ENCODE peak calls at places on chromosomes 11 and 22, in four cellular contexts. X is GM12878, R is WTC11, L is K562. D is an unnamed sample.

GRCh38 chr22:37365950-37366349 is 61.3 kb downstream of the ELFN2 start:
- DNase-seq in X (no peak), R (no peak), L (no peak), D (no peak)

GRCh38 chr11:18135308-18135707 is 2.9 kb downstream of the MRGPRX3 start:
- DNase-seq in X (no peak), R (no peak), L (no peak), D (no peak)

GRCh38 chr22:37189011-37189466 is 992 bp upstream of the C1QTNF6 start:
- DNase-seq in X (no peak), R (no peak), L (no peak), D (no peak)

GRCh38 chr11:16924826-16925494 is 89.3 kb downstream of the PLEKHA7 start:
- DNase-seq in X (no peak), R (peak), L (no peak), D (no peak)

GRCh38 chr11:102680945-102681344 is 24.6 kb downstream of the MMP27 start:
- DNase-seq in X (no peak), R (no peak), L (no peak), D (no peak)

GRCh38 chr22:49768961-49769690 is 58.5 kb downstream of the BRD1 start:
- DNase-seq in X (no peak), R (peak), L (no peak), D (no peak)

GRCh38 chr11:12643029-12643428 is 31.2 kb upstream of the TEAD1 start:
- DNase-seq in X (no peak), R (no peak), L (no peak), D (no peak)

GRCh38 chr11:3221408-3222002 is 2.9 kb upstream of the MRGPRG start:
- DNase-seq in X (no peak), R (peak), L (no peak), D (no peak)

GRCh38 chr22:50011447-50012200 is 941 bp downstream of the IL17REL start:
- DNase-seq in X (no peak), R (no peak), L (no peak), D (no peak)

GRCh38 chr11:78796956-78797355 is 222.3 kb upstream of the NARS2 start:
- DNase-seq in X (no peak), R (no peak), L (no peak), D (no peak)

GRCh38 chr11:120563698-120564572 is 52.4 kb downstream of the GRIK4 start:
- DNase-seq in X (no peak), R (peak), L (no peak), D (no peak)

GRCh38 chr11:46159694-46160093 is 38.4 kb upstream of the PHF21A start:
- DNase-seq in X (no peak), R (no peak), L (no peak), D (no peak)

GRCh38 chr11:26704249-26704648 is 17.6 kb downstream of the SLC5A12 start:
- DNase-seq in X (no peak), R (no peak), L (no peak), D (no peak)

GRCh38 chr22:36331306-36331911 is 56.4 kb downstream of the MYH9 start:
- DNase-seq in X (peak), R (peak), L (peak), D (peak)

GRCh38 chr22:29308148-29308790 is 1.8 kb downstream of the GAS2L1 start:
- DNase-seq in X (no peak), R (no peak), L (no peak), D (peak)

GRCh38 chr22:47515384-47516125 is 753.1 kb downstream of the TBC1D22A start:
- DNase-seq in X (no peak), R (no peak), L (no peak), D (no peak)

GRCh38 chr22:41998361-41999261 is at the start of gene WBP2NL:
- DNase-seq in X (peak), R (no peak), L (peak), D (no peak)

GRCh38 chr11:103420593-103420992 is 311.4 kb downstream of the DYNC2H1 start:
- DNase-seq in X (no peak), R (no peak), L (no peak), D (no peak)

GRCh38 chr11:62601114-62601363 is 626 bp downstream of the MTA2 start:
- DNase-seq in X (no peak), R (no peak), L (peak), D (no peak)

GRCh38 chr22:44473166-44473565 is 24.9 kb downstream of the RTL6 start:
- DNase-seq in X (no peak), R (no peak), L (no peak), D (no peak)

DNA sequence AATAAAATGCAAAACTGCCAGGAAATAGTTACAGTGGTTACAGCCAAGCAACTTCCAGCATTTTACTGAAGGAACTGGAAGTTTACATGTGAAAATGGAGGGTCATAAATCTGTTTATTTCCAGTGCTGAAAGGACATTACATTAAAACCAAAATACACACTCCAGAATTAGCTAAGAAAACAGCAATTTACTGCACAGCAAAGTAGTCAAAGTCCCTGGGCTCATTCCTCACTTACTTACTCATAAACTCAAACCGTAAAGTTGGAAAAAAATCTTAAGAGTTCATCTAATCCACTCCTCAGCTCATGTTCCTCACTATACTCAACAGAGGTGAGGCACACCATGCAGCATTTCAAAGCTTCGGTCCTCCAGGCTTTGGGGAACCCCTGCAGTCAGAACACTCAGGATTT is 17.4 kb downstream of the CTSC start:
- DNase-seq in X (no peak), R (no peak), L (no peak), D (no peak)
- TF ChIP-seq CREB1 in X (no peak), R (no peak), L (no peak), D (no peak)

GRCh38 chr11:15123849-15124248 is 9.1 kb downstream of the INSC start:
- DNase-seq in X (no peak), R (no peak), L (no peak), D (no peak)
- TF ChIP-seq ATF3 in X (no peak), R (no peak), L (no peak), D (no peak)

DNA sequence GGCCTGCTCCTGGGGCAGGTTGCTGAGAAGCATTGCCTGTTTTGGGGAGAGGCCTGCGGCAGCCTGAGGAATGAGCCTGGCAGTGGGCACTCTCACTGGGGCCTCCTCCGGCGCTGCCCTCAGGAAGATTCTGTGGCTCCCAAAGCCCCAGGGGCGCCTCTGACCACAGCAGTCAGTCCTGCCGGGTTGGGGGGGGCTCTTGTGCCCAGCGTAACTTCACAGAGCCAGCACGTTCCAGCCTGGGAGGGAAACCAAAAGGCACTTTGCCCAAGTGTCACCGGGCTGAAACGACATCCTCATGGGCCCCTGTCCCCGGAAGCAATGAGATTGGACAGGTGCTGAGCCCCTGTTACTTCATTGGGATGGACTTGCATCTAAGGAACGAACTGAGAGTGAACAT is 4.3 kb upstream of the LRP5 start:
- DNase-seq in X (no peak), R (no peak), L (no peak), D (no peak)
- TF ChIP-seq CREB1 in X (no peak), R (no peak), L (no peak), D (no peak)

GRCh38 chr11:793556-793955 is 3.7 kb upstream of the CEND1 start:
- DNase-seq in X (no peak), R (no peak), L (no peak), D (no peak)

GRCh38 chr11:792535-792821 is 2.6 kb upstream of the CEND1 start:
- DNase-seq in X (no peak), R (no peak), L (no peak), D (no peak)

GRCh38 chr11:792873-793272 is 3.0 kb upstream of the CEND1 start:
- DNase-seq in X (no peak), R (no peak), L (no peak), D (no peak)

GRCh38 chr11:790721-791564 is 1.1 kb upstream of the CEND1 start:
- DNase-seq in X (no peak), R (peak), L (no peak), D (no peak)

GRCh38 chr11:791658-792534 is 2.0 kb upstream of the CEND1 start:
- DNase-seq in X (no peak), R (no peak), L (no peak), D (no peak)
- TF ChIP-seq ATF3 in X (no peak), R (no peak), L (no peak), D (no peak)

GRCh38 chr11:33588056-33588455 is 112.6 kb downstream of the C11orf91 start:
- DNase-seq in X (no peak), R (no peak), L (no peak), D (no peak)
- TF ChIP-seq CREB1 in X (no peak), R (no peak), L (no peak), D (no peak)

GRCh38 chr11:87082590-87082989 is 44.9 kb downstream of the TMEM135 start:
- DNase-seq in X (no peak), R (no peak), L (no peak), D (no peak)

GRCh38 chr11:87081358-87081757 is 43.6 kb downstream of the TMEM135 start:
- DNase-seq in X (peak), R (no peak), L (no peak), D (no peak)

GRCh38 chr11:87083029-87083428 is 45.3 kb downstream of the TMEM135 start:
- DNase-seq in X (no peak), R (no peak), L (no peak), D (no peak)
- TF ChIP-seq ATF3 in X (no peak), R (no peak), L (no peak), D (no peak)

GRCh38 chr11:848380-848931 is 5.8 kb downstream of the TSPAN4 start:
- DNase-seq in X (no peak), R (peak), L (peak), D (no peak)
- TF ChIP-seq CREB1 in X (no peak), R (no peak), L (no peak), D (no peak)

GRCh38 chr11:58525037-58525614 is 17.2 kb upstream of the OR5B21 start:
- DNase-seq in X (peak), R (no peak), L (no peak), D (no peak)
- TF ChIP-seq ATF3 in X (no peak), R (no peak), L (no peak), D (no peak)